ENCODE peak calls at places on chromosome 2, in ten cellular contexts. One of them, this sample, is unnamed.

GRCh38 chr2:206804326-206804725 is 38.9 kb downstream of the FASTKD2 start:
- DNase-seq in left ventricle myocardium inferior: no peak
- DNase-seq in lower lobe of right lung: no peak
- DNase-seq in ovary: no peak
- DNase-seq in fibroblast of pulmonary artery: peak; percentile 8
- DNase-seq in dorsolateral prefrontal cortex: no peak
- DNase-seq in adrenal gland: no peak
- DNase-seq in neuronal stem cell: no peak
- DNase-seq in lower leg skin: no peak
- DNase-seq in sigmoid colon: no peak
- DNase-seq in this sample: no peak

GRCh38 chr2:176178271-176178806 is 10.1 kb upstream of the HOXD1 start:
- DNase-seq in left ventricle myocardium inferior: no peak
- DNase-seq in lower lobe of right lung: no peak
- DNase-seq in ovary: no peak
- DNase-seq in fibroblast of pulmonary artery: no peak
- DNase-seq in dorsolateral prefrontal cortex: no peak
- DNase-seq in adrenal gland: peak; percentile 30
- DNase-seq in neuronal stem cell: no peak
- DNase-seq in lower leg skin: no peak
- DNase-seq in sigmoid colon: no peak
- DNase-seq in this sample: no peak

GRCh38 chr2:84963692-84964405 is 7.1 kb upstream of the KCMF1 start:
- DNase-seq in left ventricle myocardium inferior: no peak
- DNase-seq in lower lobe of right lung: no peak
- DNase-seq in ovary: no peak
- DNase-seq in fibroblast of pulmonary artery: peak; percentile 82
- DNase-seq in dorsolateral prefrontal cortex: no peak
- DNase-seq in adrenal gland: peak; percentile 26
- DNase-seq in neuronal stem cell: no peak
- DNase-seq in lower leg skin: no peak
- DNase-seq in sigmoid colon: peak; percentile 27
- DNase-seq in this sample: peak; percentile 41

GRCh38 chr2:238143239-238143951 is 4.9 kb downstream of the KLHL30 start:
- DNase-seq in left ventricle myocardium inferior: peak; percentile 46
- DNase-seq in lower lobe of right lung: no peak
- DNase-seq in ovary: no peak
- DNase-seq in fibroblast of pulmonary artery: peak; percentile 29
- DNase-seq in dorsolateral prefrontal cortex: no peak
- DNase-seq in adrenal gland: peak; percentile 33
- DNase-seq in neuronal stem cell: no peak
- DNase-seq in lower leg skin: no peak
- DNase-seq in sigmoid colon: no peak
- DNase-seq in this sample: no peak

GRCh38 chr2:240255165-240255491 is 114.7 kb upstream of the OTOS start:
- DNase-seq in left ventricle myocardium inferior: no peak
- DNase-seq in lower lobe of right lung: peak; percentile 24
- DNase-seq in ovary: no peak
- DNase-seq in fibroblast of pulmonary artery: no peak
- DNase-seq in dorsolateral prefrontal cortex: no peak
- DNase-seq in adrenal gland: no peak
- DNase-seq in neuronal stem cell: no peak
- DNase-seq in lower leg skin: no peak
- DNase-seq in sigmoid colon: no peak
- DNase-seq in this sample: no peak

GRCh38 chr2:110638976-110639695 is 38.7 kb downstream of the BUB1 start:
- DNase-seq in left ventricle myocardium inferior: no peak
- DNase-seq in lower lobe of right lung: no peak
- DNase-seq in ovary: no peak
- DNase-seq in fibroblast of pulmonary artery: peak; percentile 24
- DNase-seq in dorsolateral prefrontal cortex: no peak
- DNase-seq in adrenal gland: no peak
- DNase-seq in neuronal stem cell: no peak
- DNase-seq in lower leg skin: no peak
- DNase-seq in sigmoid colon: no peak
- DNase-seq in this sample: no peak

GRCh38 chr2:226652388-226652787 is 147.2 kb downstream of the IRS1 start:
- DNase-seq in left ventricle myocardium inferior: no peak
- DNase-seq in lower lobe of right lung: no peak
- DNase-seq in ovary: no peak
- DNase-seq in fibroblast of pulmonary artery: peak; percentile 92
- DNase-seq in dorsolateral prefrontal cortex: no peak
- DNase-seq in adrenal gland: no peak
- DNase-seq in neuronal stem cell: no peak
- DNase-seq in lower leg skin: no peak
- DNase-seq in sigmoid colon: no peak
- DNase-seq in this sample: no peak

GRCh38 chr2:3461781-3462492 is 57.4 kb downstream of the ADI1 start:
- DNase-seq in left ventricle myocardium inferior: no peak
- DNase-seq in lower lobe of right lung: peak; percentile 25
- DNase-seq in ovary: no peak
- DNase-seq in fibroblast of pulmonary artery: peak; percentile 79
- DNase-seq in dorsolateral prefrontal cortex: no peak
- DNase-seq in adrenal gland: peak; percentile 58
- DNase-seq in neuronal stem cell: peak; percentile 48
- DNase-seq in lower leg skin: no peak
- DNase-seq in sigmoid colon: peak; percentile 51
- DNase-seq in this sample: no peak

GRCh38 chr2:206274434-206275273 is at the start of gene ZDBF2:
- DNase-seq in left ventricle myocardium inferior: peak; percentile 39
- DNase-seq in lower lobe of right lung: peak; percentile 64
- DNase-seq in ovary: peak; percentile 66
- DNase-seq in fibroblast of pulmonary artery: peak; percentile 85
- DNase-seq in dorsolateral prefrontal cortex: peak; percentile 30
- DNase-seq in adrenal gland: peak; percentile 57
- DNase-seq in neuronal stem cell: peak; percentile 79
- DNase-seq in lower leg skin: no peak
- DNase-seq in sigmoid colon: peak; percentile 69
- DNase-seq in this sample: peak; percentile 52

GRCh38 chr2:177029075-177029474 is 183.5 kb upstream of the HNRNPA3 start:
- DNase-seq in left ventricle myocardium inferior: no peak
- DNase-seq in lower lobe of right lung: no peak
- DNase-seq in ovary: no peak
- DNase-seq in fibroblast of pulmonary artery: no peak
- DNase-seq in dorsolateral prefrontal cortex: no peak
- DNase-seq in adrenal gland: no peak
- DNase-seq in neuronal stem cell: no peak
- DNase-seq in lower leg skin: no peak
- DNase-seq in sigmoid colon: no peak
- DNase-seq in this sample: no peak

GRCh38 chr2:39516347-39517101 is 79.4 kb upstream of the MAP4K3 start:
- DNase-seq in left ventricle myocardium inferior: peak; percentile 55
- DNase-seq in lower lobe of right lung: no peak
- DNase-seq in ovary: peak; percentile 43
- DNase-seq in fibroblast of pulmonary artery: peak; percentile 89
- DNase-seq in dorsolateral prefrontal cortex: peak; percentile 69
- DNase-seq in adrenal gland: no peak
- DNase-seq in neuronal stem cell: no peak
- DNase-seq in lower leg skin: no peak
- DNase-seq in sigmoid colon: peak; percentile 92
- DNase-seq in this sample: no peak

GRCh38 chr2:43008388-43008787 is 216.0 kb upstream of the HAAO start:
- DNase-seq in left ventricle myocardium inferior: no peak
- DNase-seq in lower lobe of right lung: no peak
- DNase-seq in ovary: no peak
- DNase-seq in fibroblast of pulmonary artery: no peak
- DNase-seq in dorsolateral prefrontal cortex: no peak
- DNase-seq in adrenal gland: peak; percentile 6
- DNase-seq in neuronal stem cell: no peak
- DNase-seq in lower leg skin: no peak
- DNase-seq in sigmoid colon: no peak
- DNase-seq in this sample: peak; percentile 1

GRCh38 chr2:227509824-227510619 is 38.1 kb downstream of the AGFG1 start:
- DNase-seq in left ventricle myocardium inferior: no peak
- DNase-seq in lower lobe of right lung: no peak
- DNase-seq in ovary: no peak
- DNase-seq in fibroblast of pulmonary artery: peak; percentile 31
- DNase-seq in dorsolateral prefrontal cortex: no peak
- DNase-seq in adrenal gland: no peak
- DNase-seq in neuronal stem cell: no peak
- DNase-seq in lower leg skin: no peak
- DNase-seq in sigmoid colon: no peak
- DNase-seq in this sample: no peak

GRCh38 chr2:17086990-17087389 is 421.4 kb upstream of the CYRIA start:
- DNase-seq in left ventricle myocardium inferior: no peak
- DNase-seq in lower lobe of right lung: no peak
- DNase-seq in ovary: no peak
- DNase-seq in fibroblast of pulmonary artery: no peak
- DNase-seq in dorsolateral prefrontal cortex: no peak
- DNase-seq in adrenal gland: no peak
- DNase-seq in neuronal stem cell: no peak
- DNase-seq in lower leg skin: no peak
- DNase-seq in sigmoid colon: no peak
- DNase-seq in this sample: no peak
- H3K4me3 ChIP-seq in left ventricle myocardium inferior: no peak overlapping the region
- H3K4me3 ChIP-seq in lower lobe of right lung: no peak overlapping the region
- H3K4me3 ChIP-seq in ovary: no peak overlapping the region
- H3K4me3 ChIP-seq in fibroblast of pulmonary artery: no peak overlapping the region
- H3K4me3 ChIP-seq in dorsolateral prefrontal cortex: no peak overlapping the region
- H3K4me3 ChIP-seq in adrenal gland: no peak overlapping the region
- H3K4me3 ChIP-seq in neuronal stem cell: no peak overlapping the region
- H3K4me3 ChIP-seq in lower leg skin: no peak overlapping the region
- H3K4me3 ChIP-seq in sigmoid colon: no peak overlapping the region
- H3K4me3 ChIP-seq in this sample: no peak overlapping the region

GRCh38 chr2:105442056-105442455 is 43.2 kb upstream of the FHL2 start:
- DNase-seq in left ventricle myocardium inferior: no peak
- DNase-seq in lower lobe of right lung: no peak
- DNase-seq in ovary: no peak
- DNase-seq in fibroblast of pulmonary artery: no peak
- DNase-seq in dorsolateral prefrontal cortex: no peak
- DNase-seq in adrenal gland: no peak
- DNase-seq in neuronal stem cell: no peak
- DNase-seq in lower leg skin: no peak
- DNase-seq in sigmoid colon: no peak
- DNase-seq in this sample: no peak

GRCh38 chr2:105447476-105447875 is 48.6 kb upstream of the FHL2 start:
- DNase-seq in left ventricle myocardium inferior: no peak
- DNase-seq in lower lobe of right lung: no peak
- DNase-seq in ovary: no peak
- DNase-seq in fibroblast of pulmonary artery: no peak
- DNase-seq in dorsolateral prefrontal cortex: no peak
- DNase-seq in adrenal gland: no peak
- DNase-seq in neuronal stem cell: no peak
- DNase-seq in lower leg skin: no peak
- DNase-seq in sigmoid colon: no peak
- DNase-seq in this sample: no peak

GRCh38 chr2:105442721-105443120 is 43.9 kb upstream of the FHL2 start:
- DNase-seq in left ventricle myocardium inferior: no peak
- DNase-seq in lower lobe of right lung: no peak
- DNase-seq in ovary: no peak
- DNase-seq in fibroblast of pulmonary artery: no peak
- DNase-seq in dorsolateral prefrontal cortex: no peak
- DNase-seq in adrenal gland: no peak
- DNase-seq in neuronal stem cell: no peak
- DNase-seq in lower leg skin: no peak
- DNase-seq in sigmoid colon: no peak
- DNase-seq in this sample: no peak

GRCh38 chr2:105443610-105444598 is 45.1 kb upstream of the FHL2 start:
- DNase-seq in left ventricle myocardium inferior: no peak
- DNase-seq in lower lobe of right lung: no peak
- DNase-seq in ovary: no peak
- DNase-seq in fibroblast of pulmonary artery: no peak
- DNase-seq in dorsolateral prefrontal cortex: no peak
- DNase-seq in adrenal gland: no peak
- DNase-seq in neuronal stem cell: no peak
- DNase-seq in lower leg skin: no peak
- DNase-seq in sigmoid colon: no peak
- DNase-seq in this sample: peak; percentile 29

DNA sequence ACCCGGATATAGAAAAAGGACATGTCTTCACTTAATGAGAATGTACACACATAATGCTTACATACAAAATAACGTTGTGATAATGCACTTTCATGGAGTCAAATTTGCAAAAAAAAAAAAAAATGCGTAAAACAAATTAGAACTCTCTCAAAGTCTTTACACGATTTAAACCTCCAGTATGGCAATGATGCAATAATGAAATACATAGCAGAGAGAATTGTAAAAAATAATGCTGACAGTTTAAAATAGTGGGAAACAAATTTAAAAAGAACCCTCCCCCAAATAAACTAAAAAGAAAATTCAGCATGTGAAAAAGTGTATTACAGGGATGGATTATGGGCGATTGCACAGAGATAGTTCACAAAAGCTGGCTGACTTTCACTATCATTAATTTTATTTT is 46.6 kb upstream of the FHL2 start:
- DNase-seq in left ventricle myocardium inferior: no peak
- DNase-seq in lower lobe of right lung: no peak
- DNase-seq in ovary: no peak
- DNase-seq in fibroblast of pulmonary artery: no peak
- DNase-seq in dorsolateral prefrontal cortex: no peak
- DNase-seq in adrenal gland: no peak
- DNase-seq in neuronal stem cell: no peak
- DNase-seq in lower leg skin: no peak
- DNase-seq in sigmoid colon: no peak
- DNase-seq in this sample: no peak
- H3K4me3 ChIP-seq in left ventricle myocardium inferior: no peak overlapping the region
- H3K4me3 ChIP-seq in lower lobe of right lung: no peak overlapping the region
- H3K4me3 ChIP-seq in ovary: no peak overlapping the region
- H3K4me3 ChIP-seq in fibroblast of pulmonary artery: no peak overlapping the region
- H3K4me3 ChIP-seq in dorsolateral prefrontal cortex: no peak overlapping the region
- H3K4me3 ChIP-seq in adrenal gland: no peak overlapping the region
- H3K4me3 ChIP-seq in neuronal stem cell: no peak overlapping the region
- H3K4me3 ChIP-seq in lower leg skin: no peak overlapping the region
- H3K4me3 ChIP-seq in sigmoid colon: no peak overlapping the region
- H3K4me3 ChIP-seq in this sample: no peak overlapping the region

DNA sequence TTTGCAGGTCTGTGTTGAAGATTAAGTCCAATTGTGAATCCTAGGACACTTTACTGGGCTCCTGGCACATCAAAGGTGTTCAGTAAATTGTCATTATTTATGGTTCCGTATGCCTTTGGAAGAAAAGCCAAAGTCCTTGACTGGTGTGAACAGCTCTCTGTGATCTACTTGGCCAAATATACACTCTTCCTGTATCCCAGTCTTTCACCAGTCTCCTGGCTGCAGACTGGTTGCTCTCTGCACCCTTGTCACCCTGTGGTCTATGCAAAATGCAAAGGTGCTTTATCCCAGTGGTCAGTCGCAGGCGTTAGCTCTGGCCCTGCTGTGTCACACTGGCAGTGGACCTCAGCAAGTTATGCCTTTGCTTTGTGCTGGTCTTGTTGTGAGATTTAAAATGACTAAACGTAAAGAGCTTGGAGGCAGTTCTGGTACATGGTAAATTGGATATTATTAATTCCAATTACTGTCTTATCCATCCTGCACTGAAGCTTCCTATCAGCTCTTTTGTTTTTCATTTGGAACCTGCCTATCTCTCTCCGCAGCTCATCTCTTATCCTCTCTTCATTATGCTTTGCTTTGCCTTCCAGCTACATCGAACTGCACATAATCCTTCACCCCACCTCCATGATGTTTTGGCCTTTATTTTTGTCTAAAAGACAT is 83.1 kb downstream of the MYO1B start:
- DNase-seq in left ventricle myocardium inferior: no peak
- DNase-seq in lower lobe of right lung: no peak
- DNase-seq in ovary: no peak
- DNase-seq in fibroblast of pulmonary artery: no peak
- DNase-seq in dorsolateral prefrontal cortex: no peak
- DNase-seq in adrenal gland: no peak
- DNase-seq in neuronal stem cell: no peak
- DNase-seq in lower leg skin: no peak
- DNase-seq in sigmoid colon: no peak
- DNase-seq in this sample: no peak
- H3K4me3 ChIP-seq in left ventricle myocardium inferior: no peak overlapping the region
- H3K4me3 ChIP-seq in lower lobe of right lung: no peak overlapping the region
- H3K4me3 ChIP-seq in ovary: no peak overlapping the region
- H3K4me3 ChIP-seq in fibroblast of pulmonary artery: no peak overlapping the region
- H3K4me3 ChIP-seq in dorsolateral prefrontal cortex: no peak overlapping the region
- H3K4me3 ChIP-seq in adrenal gland: no peak overlapping the region
- H3K4me3 ChIP-seq in neuronal stem cell: no peak overlapping the region
- H3K4me3 ChIP-seq in lower leg skin: no peak overlapping the region
- H3K4me3 ChIP-seq in sigmoid colon: no peak overlapping the region
- H3K4me3 ChIP-seq in this sample: no peak overlapping the region

GRCh38 chr2:151973901-151974199 is 125.0 kb downstream of the CACNB4 start:
- DNase-seq in left ventricle myocardium inferior: peak; percentile 18
- DNase-seq in lower lobe of right lung: no peak
- DNase-seq in ovary: no peak
- DNase-seq in fibroblast of pulmonary artery: peak; percentile 8
- DNase-seq in dorsolateral prefrontal cortex: peak; percentile 79
- DNase-seq in adrenal gland: peak; percentile 26
- DNase-seq in neuronal stem cell: peak; percentile 35
- DNase-seq in lower leg skin: no peak
- DNase-seq in sigmoid colon: no peak
- DNase-seq in this sample: no peak
- H3K4me3 ChIP-seq in left ventricle myocardium inferior: peak overlapping the region; percentile 9
- H3K4me3 ChIP-seq in lower lobe of right lung: no peak overlapping the region
- H3K4me3 ChIP-seq in ovary: no peak overlapping the region
- H3K4me3 ChIP-seq in fibroblast of pulmonary artery: no peak overlapping the region
- H3K4me3 ChIP-seq in dorsolateral prefrontal cortex: peak overlapping the region; percentile 48
- H3K4me3 ChIP-seq in adrenal gland: no peak overlapping the region
- H3K4me3 ChIP-seq in neuronal stem cell: peak overlapping the region; percentile 57
- H3K4me3 ChIP-seq in lower leg skin: no peak overlapping the region
- H3K4me3 ChIP-seq in sigmoid colon: no peak overlapping the region
- H3K4me3 ChIP-seq in this sample: no peak overlapping the region